ENCODE peak calls at places on chromosome 18, in eight cellular contexts. G is RWPE1, X is mammary epithelial cell, L is PC-9, S is MCF 10A, I is pancreas, R is endothelial cell of umbilical vein, H is DND-41. W is an unnamed sample.

GRCh38 chr18:70301667-70302066 is 12.8 kb downstream of the SOCS6 start:
- DNase-seq in G (no peak), X (no peak), L (no peak), S (no peak), I (no peak), R (no peak), H (no peak), W (no peak)

GRCh38 chr18:59606193-59607175 is 90.7 kb downstream of the CCBE1 start:
- DNase-seq in G (no peak), X (no peak), L (no peak), S (no peak), I (no peak), R (no peak), H (no peak), W (no peak)

GRCh38 chr18:50790956-50791355 is 28.9 kb downstream of the MRO start:
- DNase-seq in G (no peak), X (peak), L (no peak), S (no peak), I (no peak), R (no peak), H (no peak), W (no peak)

GRCh38 chr18:72799106-72799505 is 68.7 kb downstream of the NETO1 start:
- DNase-seq in G (peak), X (peak), L (no peak), S (peak), I (no peak), R (no peak), H (no peak), W (no peak)

GRCh38 chr18:24876266-24876665 is 415.8 kb downstream of the HRH4 start:
- DNase-seq in G (no peak), X (no peak), L (no peak), S (no peak), I (no peak), R (no peak), H (no peak), W (no peak)

GRCh38 chr18:77765468-77765867 is 515.8 kb downstream of the GALR1 start:
- DNase-seq in G (peak), X (no peak), L (peak), S (peak), I (no peak), R (no peak), H (peak), W (peak)

GRCh38 chr18:48161911-48162698 is 231.6 kb upstream of the SMAD2 start:
- DNase-seq in G (no peak), X (peak), L (no peak), S (peak), I (no peak), R (no peak), H (peak), W (no peak)

GRCh38 chr18:46097378-46097852 is 681 bp downstream of the ATP5F1A start:
- DNase-seq in G (no peak), X (no peak), L (no peak), S (no peak), I (no peak), R (no peak), H (peak), W (no peak)

GRCh38 chr18:28059861-28060260 is 117.1 kb downstream of the CDH2 start:
- DNase-seq in G (no peak), X (no peak), L (no peak), S (no peak), I (no peak), R (no peak), H (no peak), W (no peak)

GRCh38 chr18:48668466-48669179 is 129.8 kb downstream of the CTIF start:
- DNase-seq in G (no peak), X (no peak), L (no peak), S (no peak), I (no peak), R (no peak), H (no peak), W (no peak)

GRCh38 chr18:61901334-61901986 is 8.7 kb upstream of the RNF152 start:
- DNase-seq in G (peak), X (peak), L (peak), S (peak), I (peak), R (peak), H (peak), W (peak)

GRCh38 chr18:10936211-10937053 is 212.9 kb downstream of the PIEZO2 start:
- DNase-seq in G (no peak), X (no peak), L (no peak), S (peak), I (no peak), R (peak), H (no peak), W (no peak)

GRCh38 chr18:39966275-39966674 is 1988.8 kb upstream of the PIK3C3 start:
- DNase-seq in G (peak), X (no peak), L (no peak), S (peak), I (no peak), R (no peak), H (no peak), W (no peak)

GRCh38 chr18:74132201-74132600 is 15.4 kb downstream of the FBXO15 start:
- DNase-seq in G (no peak), X (no peak), L (no peak), S (no peak), I (no peak), R (no peak), H (no peak), W (no peak)

GRCh38 chr18:22185298-22185697 is 15.9 kb downstream of the GATA6 start:
- DNase-seq in G (no peak), X (no peak), L (no peak), S (no peak), I (peak), R (peak), H (no peak), W (no peak)

GRCh38 chr18:49562481-49563129 is 748 bp downstream of the LIPG start:
- DNase-seq in G (peak), X (peak), L (no peak), S (peak), I (no peak), R (peak), H (no peak), W (peak)

GRCh38 chr18:48230459-48231113 is 178.6 kb downstream of the ZBTB7C start:
- DNase-seq in G (peak), X (peak), L (peak), S (peak), I (no peak), R (peak), H (peak), W (peak)

GRCh38 chr18:8719192-8719591 is 13.8 kb downstream of the MTCL1 start:
- DNase-seq in G (no peak), X (no peak), L (no peak), S (no peak), I (no peak), R (no peak), H (no peak), W (no peak)

GRCh38 chr18:13471971-13472628 is 253.5 kb downstream of the LDLRAD4 start:
- DNase-seq in G (no peak), X (no peak), L (no peak), S (no peak), I (no peak), R (no peak), H (no peak), W (peak)

GRCh38 chr18:76667603-76668002 is 154.8 kb upstream of the ZNF236 start:
- DNase-seq in G (no peak), X (no peak), L (no peak), S (no peak), I (no peak), R (no peak), H (no peak), W (no peak)

GRCh38 chr18:60471652-60472051 is 99.1 kb upstream of the MC4R start:
- DNase-seq in G (no peak), X (no peak), L (no peak), S (no peak), I (no peak), R (no peak), H (no peak), W (no peak)

GRCh38 chr18:61400714-61401113 is 67.5 kb downstream of the CDH20 start:
- DNase-seq in G (no peak), X (peak), L (no peak), S (peak), I (no peak), R (peak), H (no peak), W (no peak)

GRCh38 chr18:39685303-39685902 is 2119.8 kb upstream of the CELF4 start:
- DNase-seq in G (no peak), X (no peak), L (no peak), S (no peak), I (no peak), R (peak), H (no peak), W (no peak)

GRCh38 chr18:9861933-9862332 is 23.8 kb upstream of the TXNDC2 start:
- DNase-seq in G (no peak), X (no peak), L (no peak), S (no peak), I (no peak), R (no peak), H (no peak), W (no peak)

GRCh38 chr18:34528177-34528576 is 181.9 kb upstream of the DTNA start:
- DNase-seq in G (no peak), X (no peak), L (no peak), S (no peak), I (no peak), R (peak), H (no peak), W (no peak)

GRCh38 chr18:13465476-13465875 is 246.9 kb downstream of the LDLRAD4 start:
- DNase-seq in G (no peak), X (no peak), L (no peak), S (no peak), I (no peak), R (peak), H (no peak), W (no peak)

GRCh38 chr18:54254265-54254758 is 15.0 kb upstream of the POLI start:
- DNase-seq in G (peak), X (peak), L (no peak), S (peak), I (no peak), R (no peak), H (no peak), W (no peak)

GRCh38 chr18:7338846-7339245 is 108.0 kb downstream of the LRRC30 start:
- DNase-seq in G (no peak), X (peak), L (no peak), S (peak), I (no peak), R (no peak), H (no peak), W (no peak)

GRCh38 chr18:56789004-56789888 is 138.1 kb downstream of the WDR7 start:
- DNase-seq in G (peak), X (peak), L (no peak), S (peak), I (no peak), R (peak), H (peak), W (peak)
- TF ChIP-seq CTCF in G (peak), X (peak), L (peak), S (peak), I (no peak), R (peak), H (peak), W (peak)

GRCh38 chr18:36412778-36413177 is 115.3 kb downstream of the FHOD3 start:
- DNase-seq in G (no peak), X (no peak), L (peak), S (peak), I (no peak), R (no peak), H (no peak), W (no peak)
- TF ChIP-seq CTCF in G (no peak), X (peak), L (peak), S (peak), I (no peak), R (peak), H (no peak), W (peak)

GRCh38 chr18:66548747-66549146 is 55.1 kb downstream of the CDH19 start:
- DNase-seq in G (no peak), X (no peak), L (no peak), S (no peak), I (no peak), R (no peak), H (no peak), W (no peak)
- TF ChIP-seq CTCF in G (no peak), X (no peak), L (no peak), S (no peak), I (no peak), R (peak), H (no peak), W (peak)

GRCh38 chr18:1133541-1133940 is 228.9 kb downstream of the ADCYAP1 start:
- DNase-seq in G (no peak), X (no peak), L (no peak), S (no peak), I (no peak), R (no peak), H (no peak), W (no peak)
- TF ChIP-seq CTCF in G (no peak), X (no peak), L (no peak), S (no peak), I (no peak), R (no peak), H (no peak), W (no peak)

DNA sequence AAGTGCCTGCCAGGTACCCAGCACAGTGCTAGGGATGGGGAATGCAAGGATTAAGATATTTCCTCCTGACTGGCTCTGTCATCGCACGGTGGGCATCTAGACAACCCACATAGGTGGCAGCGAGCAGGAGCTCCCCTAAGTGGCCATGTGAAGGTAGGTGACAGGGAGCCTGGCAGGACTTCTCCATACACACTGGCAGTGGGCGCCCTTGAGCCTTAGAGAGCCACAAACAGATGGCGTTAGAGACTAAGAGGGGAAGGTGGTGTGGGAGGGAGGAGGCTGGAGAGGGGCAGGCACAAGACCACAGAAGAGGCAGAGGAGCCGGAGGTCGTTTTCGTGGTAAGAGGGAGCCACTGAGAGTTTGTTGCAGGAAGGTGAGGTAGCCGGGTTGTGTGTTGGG is 15.2 kb downstream of the PRELID3A start:
- DNase-seq in G (no peak), X (no peak), L (no peak), S (no peak), I (no peak), R (no peak), H (peak), W (no peak)
- TF ChIP-seq CTCF in G (no peak), X (no peak), L (no peak), S (no peak), I (no peak), R (no peak), H (peak), W (no peak)

W was measured in nephron progenitor cell.